ENCODE peak calls at places on chromosomes 5 and 9, in ten cellular contexts. B is natural killer cell, Y is type B pancreatic cell, I is A549, U is fibroblast of lung, L is Peyer's patch, C is HCT116, P is mucosa of descending colon, H is heart left ventricle, W is pancreas. Q is an unnamed sample.

GRCh38 chr5:72498284-72498683 is 8.9 kb downstream of the ZNF366 start:
- DNase-seq in B (no peak), Y (no peak), I (no peak), U (peak; percentile 46), L (no peak), C (no peak), P (no peak), H (no peak), W (no peak), Q (no peak)

GRCh38 chr9:34437006-34437925 is 21.1 kb downstream of the FAM219A start:
- DNase-seq in B (peak; percentile 27), Y (no peak), I (peak; percentile 51), U (peak; percentile 86), L (peak; percentile 60), C (peak; percentile 67), P (peak; percentile 81), H (peak; percentile 48), W (peak; percentile 41), Q (no peak)

GRCh38 chr5:160685695-160686094 is 166.3 kb downstream of the ATP10B start:
- DNase-seq in B (no peak), Y (no peak), I (peak; percentile 4), U (no peak), L (no peak), C (no peak), P (peak; percentile 56), H (no peak), W (no peak), Q (no peak)

GRCh38 chr9:109182940-109183798 is 16.1 kb upstream of the FRRS1L start:
- DNase-seq in B (no peak), Y (no peak), I (peak; percentile 68), U (peak; percentile 23), L (no peak), C (peak; percentile 47), P (peak; percentile 63), H (no peak), W (peak; percentile 65), Q (no peak)

GRCh38 chr9:130112244-130113151 is 58.8 kb downstream of the GPR107 start:
- DNase-seq in B (no peak), Y (no peak), I (no peak), U (no peak), L (no peak), C (no peak), P (no peak), H (no peak), W (no peak), Q (no peak)

GRCh38 chr9:7592321-7593319 is 207.0 kb downstream of the DMAC1 start:
- DNase-seq in B (no peak), Y (no peak), I (no peak), U (no peak), L (no peak), C (no peak), P (no peak), H (no peak), W (no peak), Q (no peak)

GRCh38 chr5:80309871-80310665 is 9.7 kb upstream of the SPZ1 start:
- DNase-seq in B (no peak), Y (no peak), I (no peak), U (no peak), L (no peak), C (no peak), P (no peak), H (no peak), W (no peak), Q (no peak)

GRCh38 chr9:111970827-111971226 is 74.2 kb downstream of the UGCG start:
- DNase-seq in B (no peak), Y (no peak), I (no peak), U (no peak), L (no peak), C (no peak), P (no peak), H (no peak), W (no peak), Q (no peak)

GRCh38 chr9:8429768-8430167 is 630.2 kb upstream of the DMAC1 start:
- DNase-seq in B (no peak), Y (no peak), I (no peak), U (no peak), L (no peak), C (no peak), P (no peak), H (no peak), W (no peak), Q (no peak)

GRCh38 chr5:14399054-14399657 is 182.4 kb upstream of the OTULINL start:
- DNase-seq in B (no peak), Y (no peak), I (peak; percentile 53), U (peak; percentile 81), L (no peak), C (peak; percentile 21), P (peak; percentile 73), H (no peak), W (no peak), Q (no peak)

GRCh38 chr5:154753792-154754191 is 1.4 kb upstream of the LARP1 start:
- DNase-seq in B (no peak), Y (no peak), I (no peak), U (peak; percentile 93), L (peak; percentile 30), C (no peak), P (peak; percentile 55), H (peak; percentile 71), W (peak; percentile 26), Q (peak; percentile 96)

DNA sequence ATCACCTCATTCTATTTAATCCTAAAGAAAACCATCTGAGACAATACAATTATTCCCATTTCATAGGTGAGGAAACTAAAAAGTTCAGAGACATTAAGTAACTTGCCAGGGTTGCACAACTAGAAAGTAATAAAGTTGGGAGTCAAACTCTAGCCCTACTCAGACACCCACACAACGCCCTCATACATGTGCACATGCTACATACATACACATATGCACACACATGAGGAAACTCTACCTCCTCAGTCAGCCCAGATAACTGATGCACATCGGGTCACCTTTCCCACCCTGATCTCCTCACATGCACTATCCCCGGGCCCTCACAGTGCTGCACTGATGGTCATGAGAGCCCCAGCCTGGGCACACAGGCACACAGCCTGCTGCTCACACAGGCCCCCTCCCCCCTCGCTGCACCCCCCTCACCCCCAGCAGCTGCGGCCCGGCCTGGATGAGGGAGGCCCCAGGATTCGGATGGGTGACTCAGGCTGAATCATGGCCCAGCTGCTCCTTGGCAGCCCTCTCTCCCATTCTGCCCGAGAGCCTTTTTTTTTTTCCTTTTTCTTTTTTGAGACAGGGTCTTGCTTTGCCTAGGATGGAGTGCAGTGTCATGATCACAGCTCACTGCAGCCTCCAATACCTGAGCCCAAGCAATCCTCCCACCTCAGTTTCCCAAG is 5.0 kb upstream of the GPRIN1 start:
- DNase-seq in B (no peak), Y (no peak), I (peak; percentile 58), U (peak; percentile 82), L (no peak), C (no peak), P (no peak), H (no peak), W (no peak), Q (no peak)
- TF ChIP-seq CTCF in B (no peak), Y (no peak), I (no peak), U (no peak), L (no peak), C (no peak), P (no peak), H (no peak), W (no peak), Q (no peak)

GRCh38 chr5:9067129-9067528 is 478.7 kb downstream of the SEMA5A start:
- DNase-seq in B (no peak), Y (no peak), I (no peak), U (no peak), L (no peak), C (no peak), P (no peak), H (no peak), W (no peak), Q (no peak)
- TF ChIP-seq CTCF in B (no peak), Y (no peak), I (no peak), U (no peak), L (no peak), C (no peak), P (no peak), H (no peak), W (no peak), Q (no peak)

DNA sequence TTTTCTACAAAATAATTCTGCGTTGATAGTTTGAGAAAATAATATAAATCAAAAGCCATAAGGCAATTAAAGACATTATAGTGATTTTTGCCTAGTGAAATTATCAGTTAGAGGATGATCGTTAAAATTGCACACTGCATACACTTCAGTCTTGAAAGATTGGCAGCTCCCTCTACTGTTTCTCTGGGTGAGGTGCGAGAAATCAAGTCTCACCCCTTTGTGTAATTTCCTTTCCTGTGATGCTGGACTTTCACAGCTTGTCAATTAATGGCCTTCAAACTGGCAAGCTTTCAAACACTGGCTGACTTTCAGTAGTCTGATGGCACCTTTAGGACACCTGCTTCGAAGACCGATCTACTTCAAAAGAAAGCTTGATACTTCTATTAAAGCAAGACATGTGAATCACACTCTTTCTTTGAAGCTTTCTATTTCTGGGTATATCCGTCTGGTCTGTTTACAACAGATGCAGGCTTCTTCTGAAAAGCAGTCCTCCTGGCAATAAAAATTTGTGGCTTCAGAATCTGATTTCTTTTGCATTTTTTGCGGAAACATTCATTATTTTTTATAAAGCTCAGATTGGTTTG is 706.8 kb upstream of the PTPRD start:
- DNase-seq in B (no peak), Y (no peak), I (no peak), U (no peak), L (no peak), C (no peak), P (no peak), H (no peak), W (no peak), Q (no peak)
- TF ChIP-seq CTCF in B (no peak), Y (peak; percentile 78), I (no peak), U (no peak), L (no peak), C (no peak), P (no peak), H (peak; percentile 34), W (peak; percentile 40), Q (no peak)

DNA sequence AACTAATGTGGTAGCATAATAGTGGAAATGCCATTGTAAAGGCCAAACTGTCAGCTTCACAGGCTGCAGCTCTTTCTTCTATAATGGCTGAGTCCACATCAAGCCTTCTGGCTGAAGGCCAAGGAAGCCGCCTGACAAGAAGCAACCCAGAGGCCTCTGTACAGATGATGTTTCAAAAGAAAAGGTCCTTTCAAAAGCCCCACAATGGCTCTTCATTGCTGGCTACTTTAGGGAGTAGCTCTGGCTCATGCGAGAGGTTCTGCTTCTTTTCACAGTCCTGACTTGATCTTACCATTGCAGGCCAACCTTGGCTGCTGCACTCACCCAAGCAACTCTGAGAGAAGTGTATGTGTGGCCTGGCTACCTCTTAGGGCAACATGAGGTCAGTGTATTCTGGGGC is 54.5 kb upstream of the EQTN start:
- DNase-seq in B (no peak), Y (no peak), I (no peak), U (peak; percentile 11), L (no peak), C (no peak), P (no peak), H (no peak), W (no peak), Q (no peak)
- TF ChIP-seq CTCF in B (no peak), Y (no peak), I (no peak), U (no peak), L (no peak), C (no peak), P (no peak), H (no peak), W (no peak), Q (no peak)

GRCh38 chr9:87498046-87498815 is 564 bp downstream of the DAPK1 start:
- DNase-seq in B (no peak), Y (peak; percentile 81), I (peak; percentile 69), U (peak; percentile 27), L (no peak), C (no peak), P (no peak), H (peak; percentile 31), W (peak; percentile 65), Q (no peak)
- TF ChIP-seq CTCF in B (no peak), Y (no peak), I (no peak), U (no peak), L (peak; percentile 41), C (no peak), P (no peak), H (no peak), W (peak; percentile 34), Q (no peak)

Q was measured in vagina.